ENCODE peak calls at places on chromosome 13, in seven cellular contexts. B, U, N, H, C, S and V are unnamed samples.

GRCh38 chr13:29591310-29591709 is 4.2 kb downstream of the SLC7A1 start:
- DNase-seq in U (no peak), S (no peak), H (no peak), N (no peak), C (no peak), B (no peak), V (no peak)

GRCh38 chr13:43991773-43992201 is 112.1 kb downstream of the LACC1 start:
- DNase-seq in S (no peak), C (peak; percentile 92), N (no peak), U (no peak), B (no peak), H (no peak), V (no peak)

GRCh38 chr13:72539925-72540324 is 187.5 kb downstream of the MZT1 start:
- DNase-seq in B (no peak), C (no peak), S (no peak), H (no peak), U (no peak), N (no peak), V (no peak)

GRCh38 chr13:105097501-105097900 is 1438.0 kb downstream of the EFNB2 start:
- DNase-seq in N (no peak), H (no peak), B (no peak), U (no peak), C (peak; percentile 14), S (no peak), V (no peak)

GRCh38 chr13:73110814-73111213 is 52.0 kb downstream of the KLF5 start:
- DNase-seq in U (no peak), S (no peak), N (no peak), C (no peak), H (no peak), B (no peak), V (no peak)

GRCh38 chr13:87661471-87661870 is 9.7 kb upstream of the SLITRK5 start:
- DNase-seq in U (no peak), B (no peak), N (no peak), H (no peak), S (peak; percentile 76), C (peak; percentile 63), V (no peak)

GRCh38 chr13:21371011-21371410 is 88.1 kb downstream of the ZDHHC20 start:
- DNase-seq in S (no peak), U (no peak), H (no peak), N (no peak), B (no peak), C (peak; percentile 25), V (no peak)

GRCh38 chr13:109569938-109570711 is 216.3 kb downstream of the IRS2 start:
- DNase-seq in U (peak; percentile 23), S (no peak), C (no peak), N (no peak), B (no peak), H (no peak), V (no peak)

GRCh38 chr13:64263285-64263684 is 2847.6 kb upstream of the PCDH20 start:
- DNase-seq in B (no peak), U (no peak), N (no peak), C (no peak), S (no peak), H (no peak), V (no peak)

GRCh38 chr13:23833733-23834611 is 55.2 kb downstream of the MIPEP start:
- DNase-seq in S (no peak), C (peak; percentile 1), N (no peak), H (no peak), U (no peak), B (no peak), V (no peak)

GRCh38 chr13:23987331-23987730 is 90.0 kb upstream of the C1QTNF9B start:
- DNase-seq in B (no peak), C (no peak), U (no peak), S (no peak), N (no peak), H (no peak), V (no peak)

GRCh38 chr13:37701972-37702371 is 103.4 kb upstream of the POSTN start:
- DNase-seq in C (peak; percentile 6), U (no peak), N (no peak), H (no peak), S (peak; percentile 81), B (no peak), V (no peak)